ENCODE peak calls at places on chromosomes 11 and 22, in four cellular contexts. K is GM12878, C is H1, S is GM12892. P is an unnamed sample.

GRCh38 chr11:35418847-35419712 is at the start of gene SLC1A2:
- DNase-seq in S (no peak), C (no peak), K (no peak), P (peak)

GRCh38 chr11:111627591-111627990 is 25.3 kb downstream of the SIK2 start:
- DNase-seq in K (no peak), C (no peak), S (no peak), P (no peak)

GRCh38 chr11:123526027-123526805 is 96.1 kb downstream of the GRAMD1B start:
- DNase-seq in K (no peak), S (no peak), C (no peak), P (no peak)

GRCh38 chr22:35629406-35630234 is 12.5 kb upstream of the MB start:
- DNase-seq in C (peak), S (no peak), K (peak), P (peak)

GRCh38 chr22:50059185-50059880 is 1.2 kb upstream of the TTLL8 start:
- DNase-seq in C (peak), S (no peak), K (no peak), P (no peak)

GRCh38 chr11:68942751-68943271 is 38.0 kb downstream of the MRGPRD start:
- DNase-seq in K (no peak), S (no peak), C (no peak), P (no peak)

GRCh38 chr11:45092901-45093760 is 53.3 kb upstream of the PRDM11 start:
- DNase-seq in K (no peak), S (no peak), C (no peak), P (no peak)

GRCh38 chr22:44547371-44547770 is 49.3 kb upstream of the RTL6 start:
- DNase-seq in K (no peak), C (no peak), S (no peak), P (no peak)

GRCh38 chr22:44099696-44100095 is 75.6 kb downstream of the PARVB start:
- DNase-seq in K (no peak), C (no peak), S (no peak), P (no peak)

GRCh38 chr11:2742611-2743426 is 43.0 kb upstream of the KCNQ1OT1 start:
- DNase-seq in S (no peak), K (no peak), C (no peak), P (no peak)

GRCh38 chr11:123194308-123195181 is 503 bp downstream of the CLMP start:
- DNase-seq in K (no peak), S (no peak), C (no peak), P (no peak)

GRCh38 chr22:47631571-47632102 is 869.2 kb downstream of the TBC1D22A start:
- DNase-seq in C (no peak), S (no peak), K (no peak), P (no peak)

GRCh38 chr11:69486056-69486772 is 4.8 kb downstream of the LINC01488 start:
- DNase-seq in S (no peak), C (no peak), K (no peak), P (no peak)

GRCh38 chr11:30879322-30880020 is 293.3 kb upstream of the MPPED2 start:
- DNase-seq in S (no peak), K (no peak), C (no peak), P (no peak)

GRCh38 chr11:119461250-119461963 is 38.4 kb upstream of the THY1 start:
- DNase-seq in C (no peak), S (no peak), K (no peak), P (no peak)

GRCh38 chr11:12841946-12842630 is 167.0 kb upstream of the RASSF10 start:
- DNase-seq in C (no peak), S (no peak), K (no peak), P (no peak)

GRCh38 chr22:29992341-29993275 is 87.7 kb upstream of the HORMAD2 start:
- DNase-seq in K (no peak), S (no peak), C (no peak), P (no peak)

GRCh38 chr11:81270686-81271085 is 1463.0 kb downstream of the FAM181B start:
- DNase-seq in C (no peak), S (no peak), K (no peak), P (no peak)

GRCh38 chr11:199004-199581 is 6.2 kb downstream of the SCGB1C1 start:
- DNase-seq in C (no peak), S (no peak), K (no peak), P (no peak)

GRCh38 chr11:113675003-113675471 is 31.1 kb downstream of the TMPRSS5 start:
- DNase-seq in C (no peak), S (no peak), K (peak), P (no peak)

GRCh38 chr11:113675565-113675964 is 30.5 kb downstream of the TMPRSS5 start:
- DNase-seq in K (no peak), S (no peak), C (no peak), P (no peak)

GRCh38 chr11:113674397-113674685 is 31.8 kb downstream of the TMPRSS5 start:
- DNase-seq in K (no peak), S (no peak), C (no peak), P (no peak)

GRCh38 chr11:113681282-113681681 is 24.8 kb downstream of the TMPRSS5 start:
- DNase-seq in C (no peak), S (no peak), K (no peak), P (no peak)

GRCh38 chr11:113677648-113678047 is 28.5 kb downstream of the TMPRSS5 start:
- DNase-seq in S (no peak), C (no peak), K (no peak), P (no peak)
- TF ChIP-seq TAF1 in S (no peak), C (no peak), K (no peak), P (no peak)

GRCh38 chr11:57566035-57566504 is 1.4 kb downstream of the UBE2L6 start:
- DNase-seq in C (no peak), S (no peak), K (peak), P (peak)

GRCh38 chr11:57568330-57568766 is 876 bp upstream of the UBE2L6 start:
- DNase-seq in S (no peak), K (peak), C (peak), P (no peak)

GRCh38 chr11:57566564-57567209 is 785 bp downstream of the UBE2L6 start:
- DNase-seq in S (no peak), K (no peak), C (no peak), P (no peak)

GRCh38 chr11:57567210-57567511 is 311 bp downstream of the UBE2L6 start:
- DNase-seq in K (no peak), C (no peak), S (no peak), P (no peak)

GRCh38 chr11:57567512-57568329 is at the start of gene UBE2L6:
- DNase-seq in K (no peak), C (no peak), S (peak), P (peak)
- TF ChIP-seq POLR2A in K (peak), C (peak), S (peak), P (no peak)

DNA sequence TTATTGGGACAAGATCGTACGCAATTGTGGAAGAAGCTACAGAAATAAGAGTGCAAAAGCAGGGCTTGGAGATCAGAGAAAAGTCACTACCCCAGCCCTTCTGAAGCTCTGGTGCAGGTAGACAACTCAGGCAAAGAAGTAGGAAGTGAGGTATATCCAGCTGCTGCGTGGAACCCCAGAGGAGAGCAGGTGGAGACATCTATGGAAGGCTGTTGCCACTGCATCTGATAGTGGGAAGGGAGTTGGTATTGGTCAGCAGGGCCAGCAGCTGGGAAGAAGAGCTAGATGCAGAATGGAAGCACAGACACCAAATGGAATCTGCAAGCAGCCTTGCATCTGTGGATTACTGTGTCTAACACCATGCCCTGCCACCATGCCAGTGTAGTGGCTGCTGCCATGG is 165.1 kb downstream of the WNT11 start:
- DNase-seq in C (no peak), K (no peak), S (no peak), P (no peak)
- TF ChIP-seq TAF1 in C (no peak), K (no peak), S (no peak), P (no peak)

GRCh38 chr11:65444314-65445051 is 21.9 kb downstream of the NEAT1 start:
- DNase-seq in C (no peak), K (no peak), S (no peak), P (no peak)
- TF ChIP-seq POLR2A in C (no peak), K (peak), S (no peak), P (no peak)

DNA sequence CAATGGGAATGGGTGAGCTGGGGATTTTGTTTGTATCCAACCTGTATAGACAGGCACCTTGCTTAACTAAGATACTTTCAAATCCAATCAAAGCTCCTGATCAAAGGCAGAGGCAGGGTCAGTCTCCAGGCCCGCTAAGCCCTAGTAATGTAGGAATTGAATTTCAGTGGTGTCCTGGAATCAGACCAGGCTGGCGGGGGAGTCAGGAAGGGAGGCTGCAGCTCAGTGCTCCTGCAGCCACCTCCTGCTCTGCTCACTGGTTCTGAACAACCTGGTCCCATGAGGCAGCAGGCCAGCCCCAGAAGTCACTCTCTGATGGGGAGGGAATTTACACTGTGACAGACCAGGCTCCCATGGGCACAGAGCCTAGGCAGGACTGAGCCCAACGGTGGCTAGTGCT is 38.5 kb upstream of the GALNT18 start:
- DNase-seq in S (no peak), C (no peak), K (no peak), P (no peak)
- TF ChIP-seq TAF1 in S (no peak), C (no peak), K (no peak), P (no peak)

DNA sequence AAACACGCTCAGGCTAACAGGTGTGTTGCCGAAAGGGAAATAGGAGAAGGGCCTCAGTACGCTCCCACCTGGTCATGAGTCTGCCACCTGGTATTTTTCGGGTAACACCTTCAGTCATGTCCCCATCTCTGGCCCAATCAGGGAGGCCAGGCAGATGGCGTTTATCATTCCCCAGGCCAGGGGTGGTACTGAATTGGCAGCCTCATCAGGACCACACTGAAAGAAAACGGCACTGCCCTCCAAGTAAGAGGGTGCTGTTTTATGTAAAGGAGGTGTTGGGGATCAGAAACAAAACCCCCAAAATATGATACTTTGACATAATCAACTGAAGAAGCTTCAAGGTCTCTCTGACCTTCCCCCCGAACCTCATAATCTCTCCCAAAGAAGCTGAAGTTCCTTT is 58.9 kb downstream of the RCN1 start:
- DNase-seq in S (no peak), C (no peak), K (no peak), P (no peak)
- TF ChIP-seq POLR2A in S (no peak), C (no peak), K (no peak), P (no peak)